ENCODE peak calls at places on chromosomes 2 and 18, in five cellular contexts. P is left ventricle myocardium superior; Z is activated T-cell treated with anti-CD3 and anti-CD28 coated beads, Interleukin-2, amount 50 U/mL, for 48 hours; I is NCI-H526 treated with DMSO at 0.1 percent for 48 hours; O is globus pallidus. N is an unnamed sample.

GRCh38 chr18:31610841-31611240 is 19.2 kb downstream of the TTR start:
- DNase-seq in P (no peak), Z (no peak), I (no peak), O (no peak), N (no peak)

GRCh38 chr2:163606878-163607277 is 128.9 kb downstream of the FIGN start:
- DNase-seq in P (no peak), Z (no peak), I (no peak), O (no peak), N (no peak)

GRCh38 chr2:215435261-215435808 is 533 bp downstream of the FN1 start:
- DNase-seq in P (peak), Z (no peak), I (no peak), O (peak), N (peak)

GRCh38 chr2:134466141-134466540 is 212.3 kb downstream of the MGAT5 start:
- DNase-seq in P (no peak), Z (no peak), I (peak), O (no peak), N (no peak)

GRCh38 chr2:12979066-12979465 is 262.3 kb downstream of the TRIB2 start:
- DNase-seq in P (no peak), Z (no peak), I (no peak), O (no peak), N (no peak)

GRCh38 chr2:160932960-160933359 is 227.3 kb upstream of the TANK start:
- DNase-seq in P (no peak), Z (no peak), I (no peak), O (no peak), N (no peak)

GRCh38 chr18:13612111-13612997 is 114.0 kb downstream of the FAM210A start:
- DNase-seq in P (no peak), Z (peak), I (peak), O (peak), N (no peak)

GRCh38 chr2:173079141-173079540 is 3.5 kb downstream of the MAP3K20 start:
- DNase-seq in P (no peak), Z (no peak), I (no peak), O (no peak), N (no peak)

GRCh38 chr2:205785507-205786222 is 103.4 kb downstream of the NRP2 start:
- DNase-seq in P (no peak), Z (no peak), I (no peak), O (no peak), N (no peak)

GRCh38 chr18:3985664-3986063 is 469.4 kb downstream of the DLGAP1 start:
- DNase-seq in P (no peak), Z (no peak), I (peak), O (no peak), N (no peak)

GRCh38 chr2:221997100-221997499 is 301.7 kb downstream of the PAX3 start:
- DNase-seq in P (no peak), Z (no peak), I (no peak), O (no peak), N (no peak)

GRCh38 chr2:32591669-32592463 is 36.0 kb upstream of the TTC27 start:
- DNase-seq in P (no peak), Z (no peak), I (no peak), O (no peak), N (no peak)

GRCh38 chr2:194883711-194884110 is 773.3 kb upstream of the SLC39A10 start:
- DNase-seq in P (no peak), Z (no peak), I (no peak), O (no peak), N (no peak)

GRCh38 chr2:39584283-39584972 is 81.3 kb upstream of the TMEM178A start:
- DNase-seq in P (no peak), Z (no peak), I (no peak), O (no peak), N (no peak)

GRCh38 chr2:31434911-31435310 is 20.4 kb upstream of the XDH start:
- DNase-seq in P (no peak), Z (no peak), I (no peak), O (no peak), N (no peak)

GRCh38 chr2:219718066-219718465 is 90.6 kb downstream of the SLC4A3 start:
- DNase-seq in P (no peak), Z (no peak), I (no peak), O (no peak), N (no peak)

GRCh38 chr2:110638976-110639695 is 38.7 kb downstream of the BUB1 start:
- DNase-seq in P (no peak), Z (no peak), I (no peak), O (no peak), N (no peak)

GRCh38 chr2:178385595-178386148 is 65.3 kb downstream of the PRKRA start:
- DNase-seq in P (no peak), Z (no peak), I (no peak), O (no peak), N (no peak)

GRCh38 chr2:15142069-15142689 is 419.0 kb downstream of the NBAS start:
- DNase-seq in P (no peak), Z (peak), I (no peak), O (no peak), N (no peak)

GRCh38 chr2:10868465-10869314 is 43.0 kb upstream of the KCNF1 start:
- DNase-seq in P (peak), Z (no peak), I (no peak), O (no peak), N (peak)